ENCODE peak calls at places on chromosome 4, in eight cellular contexts. One of them, this sample, is unnamed.

GRCh38 chr4:85587952-85588351 is 113.0 kb downstream of the ARHGAP24 start:
- DNase-seq in T-helper 2 cell: no peak
- DNase-seq in NCI-H2081: no peak
- DNase-seq in ureter: no peak
- DNase-seq in colonic mucosa: no peak
- DNase-seq in astrocyte of the spinal cord: no peak
- DNase-seq in neuronal stem cell: no peak
- DNase-seq in stimulated activated CD8-positive, alpha-beta memory T cell treated with anti-CD3 and anti-CD28 coated beads, Interleukin-15, amount 100 ng/mL, for 48 hours: no peak
- DNase-seq in this sample: no peak

GRCh38 chr4:124322234-124322831 is 390.2 kb downstream of the ANKRD50 start:
- DNase-seq in astrocyte of the spinal cord: peak
- DNase-seq in T-helper 2 cell: peak
- DNase-seq in stimulated activated CD8-positive, alpha-beta memory T cell treated with anti-CD3 and anti-CD28 coated beads, Interleukin-15, amount 100 ng/mL, for 48 hours: no peak
- DNase-seq in NCI-H2081: peak
- DNase-seq in ureter: no peak
- DNase-seq in colonic mucosa: no peak
- DNase-seq in neuronal stem cell: peak
- DNase-seq in this sample: no peak

GRCh38 chr4:3402409-3403103 is 39.2 kb upstream of the HGFAC start:
- DNase-seq in astrocyte of the spinal cord: peak
- DNase-seq in T-helper 2 cell: no peak
- DNase-seq in neuronal stem cell: no peak
- DNase-seq in stimulated activated CD8-positive, alpha-beta memory T cell treated with anti-CD3 and anti-CD28 coated beads, Interleukin-15, amount 100 ng/mL, for 48 hours: no peak
- DNase-seq in ureter: peak
- DNase-seq in NCI-H2081: no peak
- DNase-seq in colonic mucosa: no peak
- DNase-seq in this sample: no peak

GRCh38 chr4:182738283-182739047 is 178.7 kb downstream of the DCTD start:
- DNase-seq in colonic mucosa: no peak
- DNase-seq in T-helper 2 cell: no peak
- DNase-seq in ureter: no peak
- DNase-seq in stimulated activated CD8-positive, alpha-beta memory T cell treated with anti-CD3 and anti-CD28 coated beads, Interleukin-15, amount 100 ng/mL, for 48 hours: no peak
- DNase-seq in NCI-H2081: no peak
- DNase-seq in astrocyte of the spinal cord: no peak
- DNase-seq in neuronal stem cell: no peak
- DNase-seq in this sample: no peak

GRCh38 chr4:39655866-39656265 is 17.2 kb upstream of the SMIM14 start:
- DNase-seq in T-helper 2 cell: peak
- DNase-seq in colonic mucosa: no peak
- DNase-seq in astrocyte of the spinal cord: no peak
- DNase-seq in ureter: no peak
- DNase-seq in NCI-H2081: no peak
- DNase-seq in stimulated activated CD8-positive, alpha-beta memory T cell treated with anti-CD3 and anti-CD28 coated beads, Interleukin-15, amount 100 ng/mL, for 48 hours: no peak
- DNase-seq in neuronal stem cell: no peak
- DNase-seq in this sample: peak

GRCh38 chr4:139014391-139015268 is 951 bp upstream of the NOCT start:
- DNase-seq in T-helper 2 cell: peak
- DNase-seq in astrocyte of the spinal cord: peak
- DNase-seq in colonic mucosa: peak
- DNase-seq in NCI-H2081: no peak
- DNase-seq in neuronal stem cell: no peak
- DNase-seq in stimulated activated CD8-positive, alpha-beta memory T cell treated with anti-CD3 and anti-CD28 coated beads, Interleukin-15, amount 100 ng/mL, for 48 hours: no peak
- DNase-seq in ureter: no peak
- DNase-seq in this sample: peak

GRCh38 chr4:140645614-140646412 is 77.1 kb upstream of the UCP1 start:
- DNase-seq in astrocyte of the spinal cord: no peak
- DNase-seq in NCI-H2081: no peak
- DNase-seq in neuronal stem cell: no peak
- DNase-seq in colonic mucosa: no peak
- DNase-seq in ureter: no peak
- DNase-seq in stimulated activated CD8-positive, alpha-beta memory T cell treated with anti-CD3 and anti-CD28 coated beads, Interleukin-15, amount 100 ng/mL, for 48 hours: no peak
- DNase-seq in T-helper 2 cell: no peak
- DNase-seq in this sample: no peak

GRCh38 chr4:162644346-162644745 is 480.5 kb upstream of the FSTL5 start:
- DNase-seq in ureter: no peak
- DNase-seq in colonic mucosa: no peak
- DNase-seq in stimulated activated CD8-positive, alpha-beta memory T cell treated with anti-CD3 and anti-CD28 coated beads, Interleukin-15, amount 100 ng/mL, for 48 hours: no peak
- DNase-seq in T-helper 2 cell: no peak
- DNase-seq in NCI-H2081: no peak
- DNase-seq in neuronal stem cell: no peak
- DNase-seq in astrocyte of the spinal cord: peak
- DNase-seq in this sample: no peak

GRCh38 chr4:84394386-84394785 is 104.7 kb downstream of the NKX6-1 start:
- DNase-seq in stimulated activated CD8-positive, alpha-beta memory T cell treated with anti-CD3 and anti-CD28 coated beads, Interleukin-15, amount 100 ng/mL, for 48 hours: no peak
- DNase-seq in ureter: no peak
- DNase-seq in T-helper 2 cell: no peak
- DNase-seq in astrocyte of the spinal cord: no peak
- DNase-seq in colonic mucosa: no peak
- DNase-seq in NCI-H2081: no peak
- DNase-seq in neuronal stem cell: no peak
- DNase-seq in this sample: no peak

GRCh38 chr4:25654971-25655963 is at the start of gene SLC34A2:
- DNase-seq in stimulated activated CD8-positive, alpha-beta memory T cell treated with anti-CD3 and anti-CD28 coated beads, Interleukin-15, amount 100 ng/mL, for 48 hours: no peak
- DNase-seq in astrocyte of the spinal cord: no peak
- DNase-seq in T-helper 2 cell: peak
- DNase-seq in NCI-H2081: no peak
- DNase-seq in ureter: no peak
- DNase-seq in neuronal stem cell: peak
- DNase-seq in colonic mucosa: no peak
- DNase-seq in this sample: peak

GRCh38 chr4:119659576-119659975 is 31.0 kb upstream of the PDE5A start:
- DNase-seq in ureter: no peak
- DNase-seq in T-helper 2 cell: no peak
- DNase-seq in colonic mucosa: no peak
- DNase-seq in astrocyte of the spinal cord: peak
- DNase-seq in stimulated activated CD8-positive, alpha-beta memory T cell treated with anti-CD3 and anti-CD28 coated beads, Interleukin-15, amount 100 ng/mL, for 48 hours: no peak
- DNase-seq in neuronal stem cell: no peak
- DNase-seq in NCI-H2081: no peak
- DNase-seq in this sample: no peak

GRCh38 chr4:110361921-110362320 is 114.0 kb upstream of the ENPEP start:
- DNase-seq in ureter: no peak
- DNase-seq in stimulated activated CD8-positive, alpha-beta memory T cell treated with anti-CD3 and anti-CD28 coated beads, Interleukin-15, amount 100 ng/mL, for 48 hours: no peak
- DNase-seq in astrocyte of the spinal cord: peak
- DNase-seq in colonic mucosa: no peak
- DNase-seq in T-helper 2 cell: no peak
- DNase-seq in NCI-H2081: no peak
- DNase-seq in neuronal stem cell: no peak
- DNase-seq in this sample: no peak

GRCh38 chr4:98466868-98467599 is 191.4 kb downstream of the TSPAN5 start:
- DNase-seq in ureter: no peak
- DNase-seq in astrocyte of the spinal cord: no peak
- DNase-seq in T-helper 2 cell: no peak
- DNase-seq in neuronal stem cell: no peak
- DNase-seq in NCI-H2081: no peak
- DNase-seq in colonic mucosa: no peak
- DNase-seq in stimulated activated CD8-positive, alpha-beta memory T cell treated with anti-CD3 and anti-CD28 coated beads, Interleukin-15, amount 100 ng/mL, for 48 hours: no peak
- DNase-seq in this sample: no peak

GRCh38 chr4:20337261-20337664 is 85.6 kb downstream of the SLIT2 start:
- DNase-seq in colonic mucosa: no peak
- DNase-seq in neuronal stem cell: no peak
- DNase-seq in NCI-H2081: no peak
- DNase-seq in ureter: no peak
- DNase-seq in astrocyte of the spinal cord: peak
- DNase-seq in stimulated activated CD8-positive, alpha-beta memory T cell treated with anti-CD3 and anti-CD28 coated beads, Interleukin-15, amount 100 ng/mL, for 48 hours: no peak
- DNase-seq in T-helper 2 cell: no peak
- DNase-seq in this sample: no peak

GRCh38 chr4:53654300-53654758 is 63.0 kb upstream of the LNX1 start:
- DNase-seq in T-helper 2 cell: no peak
- DNase-seq in colonic mucosa: no peak
- DNase-seq in neuronal stem cell: no peak
- DNase-seq in NCI-H2081: no peak
- DNase-seq in stimulated activated CD8-positive, alpha-beta memory T cell treated with anti-CD3 and anti-CD28 coated beads, Interleukin-15, amount 100 ng/mL, for 48 hours: no peak
- DNase-seq in ureter: no peak
- DNase-seq in astrocyte of the spinal cord: peak
- DNase-seq in this sample: peak

GRCh38 chr4:95188701-95189401 is 359.9 kb downstream of the UNC5C start:
- DNase-seq in NCI-H2081: no peak
- DNase-seq in T-helper 2 cell: no peak
- DNase-seq in stimulated activated CD8-positive, alpha-beta memory T cell treated with anti-CD3 and anti-CD28 coated beads, Interleukin-15, amount 100 ng/mL, for 48 hours: no peak
- DNase-seq in colonic mucosa: no peak
- DNase-seq in ureter: no peak
- DNase-seq in astrocyte of the spinal cord: no peak
- DNase-seq in neuronal stem cell: no peak
- DNase-seq in this sample: no peak

This sample was measured in body of pancreas.